ENCODE peak calls at places on chromosomes 4 and X, in eight cellular contexts. M, N, X, Q, D, O, G and R are unnamed samples.

GRCh38 chrX:123188081-123188480 is 4.0 kb downstream of the GRIA3 start:
- DNase-seq in G (no peak), Q (no peak), X (peak; percentile 55), O (no peak), D (peak; percentile 63), N (peak; percentile 60), M (no peak), R (no peak)

GRCh38 chrX:54934058-54934457 is 13.4 kb downstream of the TRO start:
- DNase-seq in Q (no peak), G (no peak), N (no peak), O (no peak), D (no peak), X (no peak), M (no peak), R (no peak)

GRCh38 chr4:126778348-126778747 is 854.4 kb upstream of the INTU start:
- DNase-seq in Q (no peak), N (peak; percentile 79), X (peak; percentile 59), G (peak; percentile 34), D (peak; percentile 56), O (no peak), M (no peak), R (no peak)

GRCh38 chrX:39730671-39731389 is 366.9 kb downstream of the BCOR start:
- DNase-seq in G (peak; percentile 83), D (peak; percentile 50), X (peak; percentile 74), N (peak; percentile 91), M (peak; percentile 31), Q (peak; percentile 47), O (peak; percentile 18), R (peak; percentile 27)

GRCh38 chrX:52983526-52983925 is 25.2 kb upstream of the FAM156A start:
- DNase-seq in X (no peak), G (no peak), Q (no peak), M (no peak), D (no peak), O (no peak), N (no peak), R (no peak)

GRCh38 chrX:115372026-115372610 is 82.6 kb downstream of the LUZP4 start:
- DNase-seq in Q (no peak), N (peak; percentile 90), M (no peak), O (no peak), X (peak; percentile 31), D (no peak), G (no peak), R (no peak)

GRCh38 chr4:110055014-110055768 is 142.5 kb downstream of the EGF start:
- DNase-seq in Q (no peak), D (no peak), N (peak; percentile 65), X (no peak), M (no peak), O (no peak), G (no peak), R (peak; percentile 91)

GRCh38 chr4:18535948-18536347 is 514.4 kb upstream of the LCORL start:
- DNase-seq in X (no peak), G (no peak), O (no peak), D (no peak), N (no peak), Q (no peak), M (no peak), R (no peak)

GRCh38 chr4:86963697-86964096 is 28.9 kb downstream of the AFF1 start:
- DNase-seq in G (no peak), D (no peak), O (no peak), X (no peak), Q (no peak), M (no peak), N (peak; percentile 80), R (no peak)

GRCh38 chrX:51148848-51149247 is 183.8 kb upstream of the NUDT10 start:
- DNase-seq in G (no peak), X (no peak), O (no peak), M (no peak), N (no peak), Q (peak; percentile 1), D (no peak), R (no peak)

GRCh38 chr4:45131020-45131419 is 404.7 kb upstream of the GNPDA2 start:
- DNase-seq in X (no peak), Q (no peak), N (no peak), D (no peak), G (no peak), O (no peak), M (no peak), R (no peak)

GRCh38 chrX:39065051-39065871 is 264.0 kb downstream of the MID1IP1 start:
- DNase-seq in N (no peak), G (no peak), O (peak; percentile 96), Q (no peak), X (no peak), D (no peak), M (no peak), R (no peak)

GRCh38 chr4:79198886-79199591 is 126.8 kb downstream of the NAA11 start:
- DNase-seq in G (no peak), O (peak; percentile 91), D (no peak), N (no peak), M (no peak), Q (no peak), X (no peak), R (no peak)

GRCh38 chr4:43453058-43453457 is 560.5 kb downstream of the GRXCR1 start:
- DNase-seq in O (no peak), X (no peak), M (no peak), N (no peak), D (no peak), Q (no peak), G (no peak), R (no peak)

GRCh38 chrX:40845331-40845911 is 110.1 kb upstream of the MED14 start:
- DNase-seq in N (peak; percentile 92), D (peak; percentile 89), Q (no peak), G (peak; percentile 75), M (no peak), O (no peak), X (peak; percentile 84), R (no peak)

GRCh38 chr4:134276476-134276875 is 74.9 kb upstream of the PABPC4L start:
- DNase-seq in G (no peak), Q (no peak), O (no peak), N (peak; percentile 2), M (no peak), D (peak; percentile 16), X (peak; percentile 58), R (no peak)

GRCh38 chr4:23504094-23504493 is 385.8 kb downstream of the PPARGC1A start:
- DNase-seq in X (no peak), G (no peak), Q (no peak), M (no peak), N (no peak), D (no peak), O (no peak), R (no peak)

GRCh38 chrX:24110049-24110448 is 39.5 kb upstream of the ZFX start:
- DNase-seq in Q (no peak), M (no peak), O (peak; percentile 13), X (no peak), D (no peak), N (no peak), G (no peak), R (no peak)

GRCh38 chr4:74334636-74335035 is 26.4 kb downstream of the EPGN start:
- DNase-seq in O (no peak), X (no peak), N (no peak), Q (no peak), G (no peak), M (no peak), D (no peak), R (no peak)

GRCh38 chr4:185899833-185900232 is 87.8 kb upstream of the SORBS2 start:
- DNase-seq in D (no peak), X (no peak), G (no peak), N (no peak), O (no peak), M (no peak), Q (no peak), R (peak; percentile 53)

GRCh38 chr4:87038837-87039715 is 104.3 kb downstream of the AFF1 start:
- DNase-seq in O (peak; percentile 68), X (peak; percentile 85), D (peak; percentile 80), N (peak; percentile 96), M (no peak), G (peak; percentile 61), Q (peak; percentile 60), R (no peak)

GRCh38 chrX:30948626-30949025 is 59.6 kb upstream of the TAB3 start:
- DNase-seq in D (no peak), O (no peak), Q (no peak), M (no peak), N (no peak), G (no peak), X (no peak), R (no peak)

GRCh38 chr4:170089274-170089742 is 448 bp downstream of the AADAT start:
- DNase-seq in D (peak; percentile 10), Q (no peak), M (no peak), O (peak; percentile 69), N (peak; percentile 39), X (peak; percentile 17), G (no peak), R (no peak)

GRCh38 chr4:114597410-114598115 is 1.0 kb upstream of the UGT8 start:
- DNase-seq in D (no peak), Q (no peak), O (no peak), M (no peak), N (no peak), G (no peak), X (no peak), R (no peak)

GRCh38 chr4:123867910-123868587 is 471.5 kb downstream of the SPRY1 start:
- DNase-seq in M (no peak), O (no peak), D (no peak), G (no peak), X (no peak), Q (no peak), N (no peak), R (no peak)

GRCh38 chr4:3364199-3364598 is 71.4 kb downstream of the RGS12 start:
- DNase-seq in D (no peak), Q (no peak), O (peak; percentile 3), G (no peak), X (no peak), N (no peak), M (no peak), R (no peak)

GRCh38 chr4:140344111-140344510 is 29.3 kb upstream of the SCOC start:
- DNase-seq in X (no peak), G (no peak), O (no peak), D (no peak), Q (no peak), M (no peak), N (no peak), R (no peak)

GRCh38 chr4:153763404-153763803 is 3.6 kb upstream of the RNF175 start:
- DNase-seq in G (no peak), D (no peak), M (no peak), X (no peak), N (no peak), Q (peak; percentile 25), O (no peak), R (no peak)

GRCh38 chr4:138681000-138681604 is 334.5 kb upstream of the NOCT start:
- DNase-seq in M (peak; percentile 48), D (no peak), Q (peak; percentile 83), G (no peak), N (peak; percentile 71), O (peak; percentile 72), X (peak; percentile 53), R (peak; percentile 77)

GRCh38 chr4:15001248-15001824 is 945 bp upstream of the CPEB2 start:
- DNase-seq in M (peak; percentile 26), Q (peak; percentile 83), X (peak; percentile 83), G (peak; percentile 86), O (peak; percentile 68), N (peak; percentile 83), D (peak; percentile 84), R (peak; percentile 71)

GRCh38 chr4:67632492-67632891 is 68.5 kb downstream of the UBA6 start:
- DNase-seq in G (no peak), O (no peak), X (no peak), D (no peak), Q (peak; percentile 7), M (no peak), N (no peak), R (no peak)

GRCh38 chrX:47501226-47502071 is 18.4 kb upstream of the ZNF41 start:
- DNase-seq in O (no peak), N (no peak), G (peak; percentile 78), D (peak; percentile 58), Q (no peak), X (no peak), M (no peak), R (peak; percentile 78)

GRCh38 chr4:168622600-168622999 is 125.7 kb downstream of the PALLD start:
- DNase-seq in O (no peak), X (no peak), N (no peak), Q (no peak), M (no peak), D (no peak), G (no peak), R (no peak)

GRCh38 chr4:9679704-9680478 is 101.5 kb upstream of the DRD5 start:
- DNase-seq in X (no peak), N (no peak), O (no peak), M (no peak), D (no peak), G (no peak), Q (no peak), R (no peak)